ENCODE peak calls at places on chromosomes 11 and 22, in ten cellular contexts. N is right lobe of liver, X is fibroblast of lung, I is osteoblast, K is neural progenitor cell, L is tibial artery, G is thoracic aorta, S is IMR-90, U is upper lobe of right lung, A is OCI-LY7. T is an unnamed sample.

GRCh38 chr11:36333468-36333867 is 37.4 kb downstream of the PRR5L start:
- DNase-seq in I (no peak), G (no peak), N (no peak), A (no peak), K (no peak), L (no peak), U (no peak), S (peak; percentile 33), X (peak; percentile 70), T (no peak)

GRCh38 chr11:75667268-75667830 is 1.5 kb downstream of the MAP6 start:
- DNase-seq in I (peak; percentile 91), X (no peak), L (no peak), U (peak; percentile 77), N (no peak), S (no peak), G (no peak), K (peak; percentile 64), A (no peak), T (no peak)

GRCh38 chr22:19877626-19878339 is 23.1 kb upstream of the GNB1L start:
- DNase-seq in S (peak; percentile 58), U (peak; percentile 58), I (peak; percentile 98), X (peak; percentile 32), G (no peak), L (peak; percentile 12), A (no peak), K (peak; percentile 45), N (no peak), T (no peak)

GRCh38 chr11:122721964-122722266 is 66.4 kb downstream of the UBASH3B start:
- DNase-seq in X (peak; percentile 91), S (peak; percentile 94), G (no peak), A (no peak), L (no peak), N (no peak), K (no peak), U (no peak), I (peak; percentile 94), T (no peak)

GRCh38 chr22:45612451-45612901 is 59.2 kb upstream of the ATXN10 start:
- DNase-seq in N (no peak), A (no peak), X (peak; percentile 87), I (peak; percentile 96), G (peak; percentile 13), K (no peak), S (peak; percentile 80), U (peak; percentile 65), L (peak; percentile 72), T (peak; percentile 50)

GRCh38 chr11:1622076-1622475 is at the start of gene KRTAP5-4:
- DNase-seq in A (no peak), K (no peak), U (no peak), L (no peak), G (no peak), I (peak; percentile 51), S (no peak), N (no peak), X (no peak), T (no peak)

GRCh38 chr22:49964493-49965290 is 4.1 kb downstream of the PIM3 start:
- DNase-seq in G (peak; percentile 1), N (peak; percentile 49), L (peak; percentile 20), S (no peak), K (peak; percentile 1), X (no peak), A (no peak), I (peak; percentile 25), U (peak; percentile 63), T (peak; percentile 17)

GRCh38 chr11:98155696-98156095 is 865.1 kb upstream of the CNTN5 start:
- DNase-seq in L (no peak), N (no peak), K (no peak), S (no peak), X (no peak), I (no peak), A (no peak), G (no peak), U (no peak), T (no peak)

GRCh38 chr11:74615988-74616387 is 23.6 kb downstream of the POLD3 start:
- DNase-seq in X (no peak), L (no peak), G (no peak), U (no peak), K (no peak), S (peak; percentile 7), N (no peak), A (no peak), I (peak; percentile 13), T (no peak)

GRCh38 chr11:74025467-74026166 is 16.7 kb upstream of the UCP3 start:
- DNase-seq in I (no peak), X (peak; percentile 70), L (no peak), S (peak; percentile 61), N (no peak), A (no peak), G (no peak), U (no peak), K (no peak), T (no peak)

GRCh38 chr11:72001255-72001654 is 2.5 kb downstream of the IL18BP start:
- DNase-seq in A (no peak), S (no peak), I (peak; percentile 4), L (no peak), U (no peak), K (no peak), G (no peak), X (no peak), N (no peak), T (no peak)
- H3K36me3 ChIP-seq in A (peaks cover 56% of the 10 kb centered on the region), S (peaks cover 56% of the 10 kb centered on the region), I (peaks cover 49% of the 10 kb centered on the region), L (peaks cover 50% of the 10 kb centered on the region), U (peaks cover 54% of the 10 kb centered on the region), K (no peaks in the 10 kb centered on the region), G (peaks cover 40% of the 10 kb centered on the region), X (peaks cover 42% of the 10 kb centered on the region), N (peaks cover 30% of the 10 kb centered on the region), T (no peaks in the 10 kb centered on the region)

GRCh38 chr22:37618072-37618656 is 9.5 kb downstream of the GGA1 start:
- DNase-seq in G (no peak), S (no peak), N (no peak), K (no peak), L (no peak), U (no peak), A (peak; percentile 88), X (no peak), I (peak; percentile 66), T (no peak)

GRCh38 chr22:37619991-37620390 is 11.4 kb downstream of the GGA1 start:
- DNase-seq in X (no peak), I (peak; percentile 65), N (no peak), A (no peak), U (no peak), L (no peak), K (no peak), G (no peak), S (no peak), T (no peak)

GRCh38 chr22:37616205-37617083 is 7.8 kb downstream of the GGA1 start:
- DNase-seq in L (no peak), N (no peak), K (no peak), X (no peak), U (no peak), I (peak; percentile 85), S (no peak), G (no peak), A (no peak), T (no peak)

GRCh38 chr22:37618674-37619073 is 10.0 kb downstream of the GGA1 start:
- DNase-seq in X (no peak), U (no peak), I (peak; percentile 45), G (no peak), K (no peak), L (no peak), A (no peak), N (no peak), S (no peak), T (no peak)

DNA sequence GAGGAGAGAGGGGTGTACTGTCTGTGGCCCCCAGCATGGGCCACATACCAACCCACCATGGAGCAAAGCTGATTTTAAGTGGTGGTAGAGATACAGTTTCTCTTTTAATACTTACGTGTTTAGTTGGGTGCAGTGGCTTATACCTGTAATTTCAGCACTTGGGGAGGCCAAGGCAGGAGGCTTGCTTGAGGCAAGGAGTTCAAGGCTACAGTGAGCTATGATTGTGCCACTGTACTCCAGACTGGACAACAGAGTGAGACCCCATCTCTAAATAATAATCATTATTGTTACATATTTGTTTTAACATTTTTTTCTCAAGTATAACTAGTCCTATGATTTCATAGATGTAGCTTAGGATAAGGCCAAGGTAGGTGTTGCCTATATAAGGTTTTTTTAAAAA is 8.8 kb downstream of the GGA1 start:
- DNase-seq in U (no peak), K (no peak), G (no peak), N (no peak), X (no peak), A (no peak), I (peak; percentile 52), S (no peak), L (no peak), T (no peak)
- H3K36me3 ChIP-seq in U (peaks cover 80% of the 10 kb centered on the region), K (no peaks in the 10 kb centered on the region), G (peaks cover 47% of the 10 kb centered on the region), N (peaks cover 6% of the 10 kb centered on the region), X (peaks cover 11% of the 10 kb centered on the region), A (peaks cover 84% of the 10 kb centered on the region), I (peaks cover 44% of the 10 kb centered on the region), S (peaks cover 43% of the 10 kb centered on the region), L (peaks cover 54% of the 10 kb centered on the region), T (no peaks in the 10 kb centered on the region)

GRCh38 chr11:106684944-106685343 is 333.3 kb downstream of the GUCY1A2 start:
- DNase-seq in N (no peak), G (no peak), L (no peak), A (no peak), K (no peak), S (no peak), I (no peak), U (no peak), X (no peak), T (no peak)
- H3K36me3 ChIP-seq in N (no peaks in the 10 kb centered on the region), G (no peaks in the 10 kb centered on the region), L (no peaks in the 10 kb centered on the region), A (no peaks in the 10 kb centered on the region), K (no peaks in the 10 kb centered on the region), S (no peaks in the 10 kb centered on the region), I (no peaks in the 10 kb centered on the region), U (no peaks in the 10 kb centered on the region), X (no peaks in the 10 kb centered on the region), T (no peaks in the 10 kb centered on the region)

DNA sequence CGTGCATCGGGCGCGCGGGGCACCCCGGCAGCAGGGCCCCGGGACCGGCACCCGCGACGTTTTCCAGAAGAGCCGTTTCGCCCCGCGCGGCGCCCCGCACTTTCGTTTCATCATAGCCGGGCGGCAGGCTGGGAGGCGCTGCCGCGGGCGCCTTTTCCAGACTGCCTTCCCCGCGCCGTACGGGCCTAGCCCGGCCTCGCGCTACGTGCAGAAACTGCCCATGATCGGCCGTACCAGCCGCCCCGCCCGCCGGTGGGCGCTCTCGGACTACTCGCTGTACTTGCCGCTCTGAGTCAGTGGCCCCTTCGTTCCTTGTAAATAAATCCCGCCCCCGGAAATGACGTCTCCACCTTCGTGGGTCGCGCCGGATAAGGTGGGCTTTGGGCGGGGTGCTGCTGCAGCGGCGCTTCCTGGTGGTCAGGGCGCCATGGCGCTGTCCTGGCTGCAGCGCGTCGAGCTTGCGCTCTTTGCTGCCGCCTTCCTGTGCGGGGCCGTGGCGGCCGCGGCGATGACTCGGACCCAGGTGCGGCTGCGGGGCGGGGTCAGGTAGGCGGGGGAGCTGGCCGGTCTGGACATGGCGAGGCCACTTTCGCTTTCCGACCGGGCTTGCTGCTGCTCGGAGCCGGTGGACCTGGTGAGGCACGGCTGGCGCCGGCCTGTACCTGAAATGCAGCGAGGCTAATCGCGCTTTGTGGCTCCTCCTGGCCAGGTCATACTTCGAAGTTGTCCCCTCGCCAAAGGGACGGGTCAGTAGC is at the start of gene TMEM179B:
- DNase-seq in X (peak; percentile 97), I (peak; percentile 99), K (peak; percentile 99), S (peak; percentile 98), N (peak; percentile 99), A (peak; percentile 99), L (peak; percentile 99), U (peak; percentile 98), G (peak; percentile 100), T (peak; percentile 99)
- H3K36me3 ChIP-seq in X (peaks cover 11% of the 10 kb centered on the region), I (peaks cover 30% of the 10 kb centered on the region), K (no peaks in the 10 kb centered on the region), S (peaks cover 21% of the 10 kb centered on the region), N (peaks cover 15% of the 10 kb centered on the region), A (peaks cover 51% of the 10 kb centered on the region), L (peaks cover 13% of the 10 kb centered on the region), U (peaks cover 28% of the 10 kb centered on the region), G (peaks cover 6% of the 10 kb centered on the region), T (no peaks in the 10 kb centered on the region)